ENCODE peak calls at places on chromosomes 16 and 17, in nine cellular contexts. P is T-helper 1 cell; F is D341Med; C is NCI-H2029; M is fibroblast of mammary gland; V is EH; Q is activated effector memory CD4-positive, alpha-beta T cell treated with Interleukin-2 at 50 U/mL for 16 hours; S is GM03348; U is mesothelial cell of epicardium. N is an unnamed sample.

GRCh38 chr16:2825899-2826298 is 4.2 kb upstream of the ZG16B start:
- DNase-seq in F (no peak), S (no peak), M (no peak), V (no peak), Q (no peak), C (no peak), U (no peak), P (no peak), N (no peak)

GRCh38 chr17:50893183-50893993 is 27.2 kb upstream of the TOB1 start:
- DNase-seq in P (no peak), Q (no peak), V (no peak), S (no peak), F (no peak), M (peak; percentile 72), U (no peak), C (no peak), N (no peak)

GRCh38 chr17:9132291-9132690 is 111.0 kb downstream of the NTN1 start:
- DNase-seq in M (no peak), F (no peak), V (no peak), P (no peak), Q (no peak), U (no peak), C (no peak), S (no peak), N (no peak)

GRCh38 chr16:15829460-15829859 is 27.4 kb downstream of the MYH11 start:
- DNase-seq in F (no peak), S (no peak), C (no peak), P (no peak), Q (no peak), U (no peak), M (peak; percentile 0), V (peak; percentile 80), N (peak; percentile 25)

GRCh38 chr17:77504652-77505459 is 364.1 kb downstream of the SEC14L1 start:
- DNase-seq in P (no peak), M (no peak), U (no peak), Q (no peak), F (peak; percentile 33), V (no peak), C (no peak), S (no peak), N (no peak)

GRCh38 chr17:81115749-81116464 is 49.4 kb upstream of the PVALEF start:
- DNase-seq in U (no peak), C (no peak), S (no peak), P (no peak), V (no peak), Q (no peak), F (no peak), M (no peak), N (no peak)

GRCh38 chr17:1153795-1154546 is 25.8 kb downstream of the ABR start:
- DNase-seq in F (peak; percentile 67), S (peak; percentile 94), U (no peak), V (peak; percentile 65), Q (no peak), M (peak; percentile 63), C (peak; percentile 24), P (no peak), N (peak; percentile 93)

GRCh38 chr17:41823141-41823524 is 10.3 kb downstream of the FKBP10 start:
- DNase-seq in F (no peak), V (no peak), U (no peak), S (no peak), Q (no peak), M (no peak), P (no peak), C (no peak), N (no peak)

GRCh38 chr17:35732806-35733136 is 1.3 kb downstream of the RASL10B start:
- DNase-seq in S (no peak), F (no peak), P (no peak), U (no peak), C (no peak), V (no peak), Q (no peak), M (no peak), N (no peak)

GRCh38 chr16:89815639-89816348 is 653 bp downstream of the FANCA start:
- DNase-seq in P (no peak), C (no peak), S (peak; percentile 38), U (peak; percentile 51), V (no peak), F (no peak), Q (no peak), M (peak; percentile 8), N (no peak)

GRCh38 chr16:17194190-17194780 is 276.5 kb downstream of the XYLT1 start:
- DNase-seq in P (peak; percentile 41), U (peak; percentile 41), M (peak; percentile 51), C (no peak), F (peak; percentile 53), V (peak; percentile 47), Q (peak; percentile 32), S (peak; percentile 74), N (peak; percentile 51)

GRCh38 chr17:81859906-81860755 is at the start of gene P4HB:
- DNase-seq in P (no peak), F (peak; percentile 100), U (no peak), V (no peak), S (peak; percentile 36), Q (no peak), C (no peak), M (no peak), N (no peak)

GRCh38 chr16:75109732-75110243 is 6.8 kb downstream of the LDHD start:
- DNase-seq in C (peak; percentile 44), S (no peak), P (no peak), F (no peak), U (no peak), Q (no peak), M (no peak), V (no peak), N (no peak)

GRCh38 chr17:3710951-3711383 is 12.7 kb upstream of the HASPIN start:
- DNase-seq in P (peak; percentile 65), C (no peak), U (no peak), F (no peak), Q (peak; percentile 54), S (no peak), M (peak; percentile 64), V (peak; percentile 75), N (peak; percentile 26)

GRCh38 chr17:78375401-78376079 is 2.9 kb upstream of the PGS1 start:
- DNase-seq in C (no peak), V (peak; percentile 93), F (no peak), M (peak; percentile 99), U (no peak), P (no peak), Q (no peak), S (peak; percentile 80), N (peak; percentile 98)

GRCh38 chr17:75601057-75601987 is 13.7 kb downstream of the MYO15B start:
- DNase-seq in C (peak; percentile 50), U (peak; percentile 66), V (peak; percentile 36), S (peak; percentile 65), P (peak; percentile 56), Q (peak; percentile 33), F (peak; percentile 81), M (peak; percentile 29), N (peak; percentile 13)

GRCh38 chr17:40224707-40225092 is 5.6 kb downstream of the WIPF2 start:
- DNase-seq in P (no peak), Q (no peak), V (peak; percentile 54), S (peak; percentile 56), U (no peak), F (no peak), C (no peak), M (peak; percentile 76), N (peak; percentile 92)

GRCh38 chr16:54176376-54176901 is 110.1 kb downstream of the IRX3 start:
- DNase-seq in M (no peak), P (no peak), U (no peak), S (no peak), Q (no peak), F (no peak), V (no peak), C (no peak), N (no peak)

GRCh38 chr17:39939588-39940419 is 12.3 kb downstream of the LRRC3C start:
- DNase-seq in S (peak; percentile 77), Q (no peak), C (no peak), P (no peak), F (no peak), V (peak; percentile 90), U (no peak), M (peak; percentile 96), N (peak; percentile 92)

GRCh38 chr16:87380875-87381274 is 2.7 kb downstream of the FBXO31 start:
- DNase-seq in C (no peak), F (no peak), M (peak; percentile 53), Q (no peak), S (no peak), P (no peak), V (peak; percentile 40), U (no peak), N (peak; percentile 59)

GRCh38 chr17:74037320-74037719 is 166.2 kb upstream of the RPL38 start:
- DNase-seq in P (no peak), V (no peak), C (no peak), Q (no peak), M (peak; percentile 15), U (peak; percentile 52), F (peak; percentile 89), S (no peak), N (no peak)

GRCh38 chr16:88050952-88051660 is 99.9 kb downstream of the BANP start:
- DNase-seq in S (no peak), M (no peak), P (no peak), Q (no peak), V (no peak), F (no peak), U (no peak), C (no peak), N (no peak)

GRCh38 chr16:76959166-76959565 is 231.8 kb upstream of the MON1B start:
- DNase-seq in S (no peak), F (no peak), V (no peak), C (no peak), U (no peak), M (no peak), P (no peak), Q (no peak), N (no peak)

GRCh38 chr16:6247771-6248170 is 1084.9 kb upstream of the RBFOX1 start:
- DNase-seq in S (no peak), V (no peak), F (no peak), P (no peak), U (no peak), C (no peak), M (no peak), Q (no peak), N (no peak)

GRCh38 chr16:497258-497657 is 30.3 kb upstream of the CAPN15 start:
- DNase-seq in U (no peak), F (no peak), S (no peak), M (no peak), V (no peak), C (no peak), Q (no peak), P (no peak), N (no peak)

GRCh38 chr16:65490296-65490695 is 368.4 kb upstream of the CDH11 start:
- DNase-seq in C (no peak), V (no peak), Q (no peak), F (no peak), M (no peak), P (no peak), S (no peak), U (no peak), N (no peak)

GRCh38 chr17:83081561-83082201 is 2.3 kb downstream of the METRNL start:
- DNase-seq in S (peak; percentile 75), U (no peak), F (no peak), Q (no peak), C (no peak), V (peak; percentile 47), P (no peak), M (peak; percentile 69), N (peak; percentile 88)

GRCh38 chr17:76805319-76805718 is 62.9 kb upstream of the MGAT5B start:
- DNase-seq in S (peak; percentile 35), F (no peak), Q (no peak), U (no peak), P (no peak), V (peak; percentile 62), C (no peak), M (peak; percentile 56), N (peak; percentile 69)

GRCh38 chr17:1532836-1533602 is 16.6 kb upstream of the INPP5K start:
- DNase-seq in F (peak; percentile 43), V (peak; percentile 10), U (no peak), M (no peak), S (no peak), C (no peak), P (peak; percentile 41), Q (peak; percentile 18), N (no peak)

GRCh38 chr17:63120406-63120805 is 154.4 kb downstream of the TANC2 start:
- DNase-seq in M (peak; percentile 55), F (no peak), S (no peak), C (no peak), V (peak; percentile 20), Q (no peak), P (no peak), U (no peak), N (peak; percentile 32)

GRCh38 chr16:5379948-5380347 is 282.4 kb upstream of the EEF2KMT start:
- DNase-seq in Q (no peak), C (no peak), U (no peak), F (no peak), S (no peak), V (no peak), P (no peak), M (no peak), N (no peak)